ENCODE peak calls at places on chromosomes 11 and 22, in ten cellular contexts. One of them, this sample, is unnamed.

GRCh38 chr11:86101941-86102407 is 33.1 kb upstream of the PICALM start:
- DNase-seq in cardiac fibroblast: peak; percentile 77
- DNase-seq in heart right ventricle: no peak
- DNase-seq in sigmoid colon: no peak
- DNase-seq in endodermal cell: no peak
- DNase-seq in A549: peak; percentile 47
- DNase-seq in colonic mucosa: no peak
- DNase-seq in GM12865: no peak
- DNase-seq in AG04450: no peak
- DNase-seq in ovary: no peak
- DNase-seq in this sample: no peak

GRCh38 chr22:32564170-32565001 is 89.8 kb downstream of the FBXO7 start:
- DNase-seq in cardiac fibroblast: peak; percentile 56
- DNase-seq in heart right ventricle: no peak
- DNase-seq in sigmoid colon: peak; percentile 59
- DNase-seq in endodermal cell: no peak
- DNase-seq in A549: peak; percentile 45
- DNase-seq in colonic mucosa: no peak
- DNase-seq in GM12865: no peak
- DNase-seq in AG04450: no peak
- DNase-seq in ovary: no peak
- DNase-seq in this sample: no peak

GRCh38 chr11:44559207-44559943 is 6.1 kb upstream of the CD82 start:
- DNase-seq in cardiac fibroblast: no peak
- DNase-seq in heart right ventricle: no peak
- DNase-seq in sigmoid colon: peak; percentile 58
- DNase-seq in endodermal cell: peak; percentile 90
- DNase-seq in A549: no peak
- DNase-seq in colonic mucosa: no peak
- DNase-seq in GM12865: peak; percentile 92
- DNase-seq in AG04450: no peak
- DNase-seq in ovary: no peak
- DNase-seq in this sample: no peak

GRCh38 chr11:41308286-41308685 is 151.2 kb downstream of the LRRC4C start:
- DNase-seq in cardiac fibroblast: no peak
- DNase-seq in heart right ventricle: no peak
- DNase-seq in sigmoid colon: no peak
- DNase-seq in endodermal cell: peak; percentile 55
- DNase-seq in A549: no peak
- DNase-seq in colonic mucosa: no peak
- DNase-seq in GM12865: no peak
- DNase-seq in AG04450: no peak
- DNase-seq in ovary: no peak
- DNase-seq in this sample: no peak

GRCh38 chr11:36409152-36409713 is 100.8 kb downstream of the TRAF6 start:
- DNase-seq in cardiac fibroblast: peak; percentile 84
- DNase-seq in heart right ventricle: no peak
- DNase-seq in sigmoid colon: no peak
- DNase-seq in endodermal cell: peak; percentile 41
- DNase-seq in A549: no peak
- DNase-seq in colonic mucosa: no peak
- DNase-seq in GM12865: no peak
- DNase-seq in AG04450: no peak
- DNase-seq in ovary: no peak
- DNase-seq in this sample: no peak

GRCh38 chr22:30382340-30382739 is 4.9 kb downstream of the RNF215 start:
- DNase-seq in cardiac fibroblast: no peak
- DNase-seq in heart right ventricle: peak; percentile 38
- DNase-seq in sigmoid colon: no peak
- DNase-seq in endodermal cell: no peak
- DNase-seq in A549: no peak
- DNase-seq in colonic mucosa: no peak
- DNase-seq in GM12865: no peak
- DNase-seq in AG04450: no peak
- DNase-seq in ovary: no peak
- DNase-seq in this sample: no peak

GRCh38 chr22:23497016-23497885 is 82.8 kb downstream of the IGLL1 start:
- DNase-seq in cardiac fibroblast: no peak
- DNase-seq in heart right ventricle: no peak
- DNase-seq in sigmoid colon: peak; percentile 35
- DNase-seq in endodermal cell: no peak
- DNase-seq in A549: no peak
- DNase-seq in colonic mucosa: no peak
- DNase-seq in GM12865: no peak
- DNase-seq in AG04450: no peak
- DNase-seq in ovary: no peak
- DNase-seq in this sample: no peak

GRCh38 chr22:42335839-42336378 is 65.5 kb upstream of the TCF20 start:
- DNase-seq in cardiac fibroblast: no peak
- DNase-seq in heart right ventricle: no peak
- DNase-seq in sigmoid colon: no peak
- DNase-seq in endodermal cell: no peak
- DNase-seq in A549: no peak
- DNase-seq in colonic mucosa: peak; percentile 38
- DNase-seq in GM12865: no peak
- DNase-seq in AG04450: no peak
- DNase-seq in ovary: no peak
- DNase-seq in this sample: no peak

GRCh38 chr22:19785461-19786263 is 25.1 kb downstream of the TBX1 start:
- DNase-seq in cardiac fibroblast: no peak
- DNase-seq in heart right ventricle: no peak
- DNase-seq in sigmoid colon: no peak
- DNase-seq in endodermal cell: no peak
- DNase-seq in A549: no peak
- DNase-seq in colonic mucosa: no peak
- DNase-seq in GM12865: no peak
- DNase-seq in AG04450: no peak
- DNase-seq in ovary: no peak
- DNase-seq in this sample: no peak

GRCh38 chr11:97345031-97345430 is 955.2 kb downstream of the JRKL start:
- DNase-seq in cardiac fibroblast: no peak
- DNase-seq in heart right ventricle: no peak
- DNase-seq in sigmoid colon: no peak
- DNase-seq in endodermal cell: no peak
- DNase-seq in A549: no peak
- DNase-seq in colonic mucosa: no peak
- DNase-seq in GM12865: no peak
- DNase-seq in AG04450: no peak
- DNase-seq in ovary: no peak
- DNase-seq in this sample: no peak

GRCh38 chr11:117839234-117839882 is 14.8 kb upstream of the FXYD2 start:
- DNase-seq in cardiac fibroblast: no peak
- DNase-seq in heart right ventricle: no peak
- DNase-seq in sigmoid colon: peak; percentile 25
- DNase-seq in endodermal cell: no peak
- DNase-seq in A549: no peak
- DNase-seq in colonic mucosa: no peak
- DNase-seq in GM12865: no peak
- DNase-seq in AG04450: no peak
- DNase-seq in ovary: no peak
- DNase-seq in this sample: no peak

GRCh38 chr11:78313181-78313788 is 104.3 kb downstream of the GAB2 start:
- DNase-seq in cardiac fibroblast: peak; percentile 90
- DNase-seq in heart right ventricle: no peak
- DNase-seq in sigmoid colon: no peak
- DNase-seq in endodermal cell: no peak
- DNase-seq in A549: peak; percentile 24
- DNase-seq in colonic mucosa: peak; percentile 65
- DNase-seq in GM12865: no peak
- DNase-seq in AG04450: no peak
- DNase-seq in ovary: no peak
- DNase-seq in this sample: no peak

GRCh38 chr11:72353861-72354260 is 80.5 kb downstream of the CLPB start:
- DNase-seq in cardiac fibroblast: peak; percentile 26
- DNase-seq in heart right ventricle: no peak
- DNase-seq in sigmoid colon: no peak
- DNase-seq in endodermal cell: peak; percentile 70
- DNase-seq in A549: peak; percentile 31
- DNase-seq in colonic mucosa: no peak
- DNase-seq in GM12865: no peak
- DNase-seq in AG04450: no peak
- DNase-seq in ovary: no peak
- DNase-seq in this sample: no peak

GRCh38 chr22:29825578-29825977 is 12.5 kb downstream of the ASCC2 start:
- DNase-seq in cardiac fibroblast: no peak
- DNase-seq in heart right ventricle: no peak
- DNase-seq in sigmoid colon: no peak
- DNase-seq in endodermal cell: no peak
- DNase-seq in A549: no peak
- DNase-seq in colonic mucosa: no peak
- DNase-seq in GM12865: no peak
- DNase-seq in AG04450: no peak
- DNase-seq in ovary: no peak
- DNase-seq in this sample: no peak

GRCh38 chr11:60169264-60169915 is 13.5 kb downstream of the MS4A6A start:
- DNase-seq in cardiac fibroblast: peak; percentile 58
- DNase-seq in heart right ventricle: no peak
- DNase-seq in sigmoid colon: no peak
- DNase-seq in endodermal cell: peak; percentile 65
- DNase-seq in A549: peak; percentile 39
- DNase-seq in colonic mucosa: no peak
- DNase-seq in GM12865: peak; percentile 54
- DNase-seq in AG04450: no peak
- DNase-seq in ovary: no peak
- DNase-seq in this sample: no peak
- TF ChIP-seq CTCF in cardiac fibroblast: peak; percentile 35
- TF ChIP-seq CTCF in heart right ventricle: peak; percentile 48
- TF ChIP-seq CTCF in sigmoid colon: no peak
- TF ChIP-seq CTCF in endodermal cell: peak; percentile 56
- TF ChIP-seq CTCF in A549: peak; percentile 14
- TF ChIP-seq CTCF in colonic mucosa: peak; percentile 38
- TF ChIP-seq CTCF in GM12865: peak; percentile 28
- TF ChIP-seq CTCF in AG04450: no peak
- TF ChIP-seq CTCF in ovary: no peak
- TF ChIP-seq CTCF in this sample: no peak

GRCh38 chr22:40466976-40467375 is 96.6 kb downstream of the SGSM3 start:
- DNase-seq in cardiac fibroblast: no peak
- DNase-seq in heart right ventricle: no peak
- DNase-seq in sigmoid colon: no peak
- DNase-seq in endodermal cell: no peak
- DNase-seq in A549: no peak
- DNase-seq in colonic mucosa: no peak
- DNase-seq in GM12865: no peak
- DNase-seq in AG04450: no peak
- DNase-seq in ovary: no peak
- DNase-seq in this sample: no peak

GRCh38 chr22:40469181-40469580 is 98.8 kb downstream of the SGSM3 start:
- DNase-seq in cardiac fibroblast: no peak
- DNase-seq in heart right ventricle: no peak
- DNase-seq in sigmoid colon: no peak
- DNase-seq in endodermal cell: no peak
- DNase-seq in A549: no peak
- DNase-seq in colonic mucosa: no peak
- DNase-seq in GM12865: no peak
- DNase-seq in AG04450: no peak
- DNase-seq in ovary: no peak
- DNase-seq in this sample: no peak

GRCh38 chr22:40462195-40462988 is 92.0 kb downstream of the SGSM3 start:
- DNase-seq in cardiac fibroblast: no peak
- DNase-seq in heart right ventricle: no peak
- DNase-seq in sigmoid colon: no peak
- DNase-seq in endodermal cell: no peak
- DNase-seq in A549: no peak
- DNase-seq in colonic mucosa: no peak
- DNase-seq in GM12865: peak; percentile 31
- DNase-seq in AG04450: no peak
- DNase-seq in ovary: no peak
- DNase-seq in this sample: no peak

GRCh38 chr22:40463017-40463631 is 92.7 kb downstream of the SGSM3 start:
- DNase-seq in cardiac fibroblast: no peak
- DNase-seq in heart right ventricle: no peak
- DNase-seq in sigmoid colon: no peak
- DNase-seq in endodermal cell: no peak
- DNase-seq in A549: no peak
- DNase-seq in colonic mucosa: peak; percentile 28
- DNase-seq in GM12865: peak; percentile 74
- DNase-seq in AG04450: no peak
- DNase-seq in ovary: no peak
- DNase-seq in this sample: no peak

DNA sequence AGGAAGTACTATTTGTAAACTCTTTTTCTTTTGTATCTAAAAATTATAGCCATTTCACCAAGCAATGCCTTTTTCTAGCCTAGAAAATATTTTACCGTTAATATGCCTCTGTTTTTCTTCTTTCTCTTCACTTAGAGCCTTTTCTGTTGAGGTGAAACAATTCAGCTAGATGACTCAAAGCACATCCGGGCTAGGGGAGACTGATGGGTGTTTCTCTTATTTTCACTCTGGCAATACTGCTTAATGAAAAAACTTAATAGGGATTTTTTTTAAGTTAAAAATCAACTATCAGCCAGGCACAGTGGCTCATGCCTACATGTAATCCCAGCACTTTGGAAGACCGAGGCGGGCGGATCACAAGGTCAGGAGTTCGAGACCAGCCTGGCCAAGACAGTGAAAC is 93.3 kb downstream of the SGSM3 start:
- DNase-seq in cardiac fibroblast: no peak
- DNase-seq in heart right ventricle: no peak
- DNase-seq in sigmoid colon: no peak
- DNase-seq in endodermal cell: no peak
- DNase-seq in A549: no peak
- DNase-seq in colonic mucosa: no peak
- DNase-seq in GM12865: peak; percentile 57
- DNase-seq in AG04450: no peak
- DNase-seq in ovary: no peak
- DNase-seq in this sample: no peak
- H3K4me3 ChIP-seq in cardiac fibroblast: no peak overlapping the region
- H3K4me3 ChIP-seq in heart right ventricle: no peak overlapping the region
- H3K4me3 ChIP-seq in sigmoid colon: no peak overlapping the region
- H3K4me3 ChIP-seq in endodermal cell: no peak overlapping the region
- H3K4me3 ChIP-seq in A549: no peak overlapping the region
- H3K4me3 ChIP-seq in colonic mucosa: peak overlapping the region; percentile 22
- H3K4me3 ChIP-seq in GM12865: peak overlapping the region; percentile 70
- H3K4me3 ChIP-seq in AG04450: no peak overlapping the region
- H3K4me3 ChIP-seq in ovary: no peak overlapping the region
- H3K4me3 ChIP-seq in this sample: no peak overlapping the region

GRCh38 chr11:108220721-108221346 is 1.6 kb downstream of the NPAT start:
- DNase-seq in cardiac fibroblast: peak; percentile 15
- DNase-seq in heart right ventricle: no peak
- DNase-seq in sigmoid colon: no peak
- DNase-seq in endodermal cell: no peak
- DNase-seq in A549: no peak
- DNase-seq in colonic mucosa: no peak
- DNase-seq in GM12865: peak; percentile 45
- DNase-seq in AG04450: no peak
- DNase-seq in ovary: no peak
- DNase-seq in this sample: no peak
- TF ChIP-seq CTCF in cardiac fibroblast: no peak
- TF ChIP-seq CTCF in heart right ventricle: no peak
- TF ChIP-seq CTCF in sigmoid colon: no peak
- TF ChIP-seq CTCF in endodermal cell: no peak
- TF ChIP-seq CTCF in A549: no peak
- TF ChIP-seq CTCF in colonic mucosa: no peak
- TF ChIP-seq CTCF in GM12865: peak; percentile 4
- TF ChIP-seq CTCF in AG04450: no peak
- TF ChIP-seq CTCF in ovary: no peak
- TF ChIP-seq CTCF in this sample: no peak

DNA sequence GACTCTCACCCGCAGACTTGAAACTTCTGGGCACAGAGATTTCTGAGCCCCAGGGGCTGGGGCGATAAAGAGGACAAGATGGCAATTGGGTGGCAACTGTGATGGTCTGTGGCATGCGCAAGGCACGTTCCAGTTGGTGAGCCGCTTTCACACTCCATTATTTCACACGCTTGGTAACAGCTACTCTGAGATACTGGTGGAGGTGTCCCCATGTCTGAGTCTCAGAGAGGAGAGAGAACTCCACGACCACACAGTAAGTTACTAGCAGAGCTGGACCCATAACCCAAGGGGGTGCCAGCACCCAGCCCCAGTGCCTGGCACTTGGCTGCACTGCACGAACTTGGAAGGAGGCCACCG is 6.0 kb upstream of the KCNJ4 start:
- DNase-seq in cardiac fibroblast: no peak
- DNase-seq in heart right ventricle: no peak
- DNase-seq in sigmoid colon: no peak
- DNase-seq in endodermal cell: no peak
- DNase-seq in A549: no peak
- DNase-seq in colonic mucosa: no peak
- DNase-seq in GM12865: no peak
- DNase-seq in AG04450: no peak
- DNase-seq in ovary: no peak
- DNase-seq in this sample: no peak
- H3K4me3 ChIP-seq in cardiac fibroblast: no peak overlapping the region
- H3K4me3 ChIP-seq in heart right ventricle: peak overlapping the region; percentile 30
- H3K4me3 ChIP-seq in sigmoid colon: peak overlapping the region; percentile 27
- H3K4me3 ChIP-seq in endodermal cell: no peak overlapping the region
- H3K4me3 ChIP-seq in A549: no peak overlapping the region
- H3K4me3 ChIP-seq in colonic mucosa: no peak overlapping the region
- H3K4me3 ChIP-seq in GM12865: no peak overlapping the region
- H3K4me3 ChIP-seq in AG04450: no peak overlapping the region
- H3K4me3 ChIP-seq in ovary: no peak overlapping the region
- H3K4me3 ChIP-seq in this sample: no peak overlapping the region

This sample was measured in lung.